ENCODE peak calls at places on chromosomes 12 and 14, in six cellular contexts. U, M, Y, T, L and O are unnamed samples.

GRCh38 chr14:22995889-22996611 is 13.7 kb upstream of the AJUBA start:
- DNase-seq in T (no peak), U (no peak), Y (no peak), L (no peak), M (no peak), O (no peak)

GRCh38 chr12:52033506-52034258 is 17.6 kb upstream of the NR4A1 start:
- DNase-seq in Y (no peak), U (no peak), T (no peak), M (no peak), L (no peak), O (no peak)

GRCh38 chr14:60090864-60091519 is 731 bp upstream of the PCNX4 start:
- DNase-seq in T (no peak), U (peak; percentile 74), L (peak; percentile 81), M (peak; percentile 81), Y (peak; percentile 17), O (peak; percentile 34)

GRCh38 chr14:29310757-29311156 is 544.2 kb downstream of the FOXG1 start:
- DNase-seq in U (peak; percentile 83), M (peak; percentile 91), Y (no peak), L (peak; percentile 87), T (no peak), O (no peak)

GRCh38 chr14:65478596-65478995 is 66.1 kb downstream of the FUT8 start:
- DNase-seq in L (peak; percentile 38), M (peak; percentile 61), T (no peak), Y (no peak), U (peak; percentile 74), O (no peak)

GRCh38 chr14:101400815-101401214 is 160.5 kb upstream of the DIO3 start:
- DNase-seq in U (peak; percentile 65), Y (no peak), T (no peak), M (peak; percentile 8), L (peak; percentile 25), O (no peak)

GRCh38 chr12:2214411-2214810 is 161.6 kb downstream of the CACNA1C start:
- DNase-seq in T (no peak), L (peak; percentile 23), Y (no peak), M (no peak), U (no peak), O (no peak)

GRCh38 chr12:79406993-79407392 is 283.8 kb downstream of the PAWR start:
- DNase-seq in L (peak; percentile 35), T (no peak), U (peak; percentile 60), Y (no peak), M (peak; percentile 45), O (no peak)

GRCh38 chr14:57559561-57559960 is 65.9 kb upstream of the CCDC198 start:
- DNase-seq in Y (no peak), T (no peak), L (no peak), U (no peak), M (no peak), O (no peak)

GRCh38 chr14:73685328-73685727 is 28.9 kb downstream of the PNMA1 start:
- DNase-seq in T (no peak), M (no peak), U (no peak), Y (no peak), L (no peak), O (no peak)

GRCh38 chr12:18421840-18422239 is 160.5 kb downstream of the PIK3C2G start:
- DNase-seq in U (peak; percentile 63), Y (no peak), L (peak; percentile 42), T (no peak), M (peak; percentile 58), O (no peak)